ENCODE peak calls at places on chromosomes 4 and X, in eight cellular contexts. X is A549, G is spleen, F is IMR-90, V is transverse colon, R is testis, J is adrenal gland, S is right lobe of liver. W is an unnamed sample.

GRCh38 chr4:56139241-56139827 is 190.6 kb downstream of the CEP135 start:
- DNase-seq in X (no peak), G (no peak), F (no peak), V (no peak), R (no peak), J (no peak), S (no peak), W (no peak)

GRCh38 chr4:87220094-87220831 is at the start of gene KLHL8:
- DNase-seq in X (peak), G (peak), F (peak), V (peak), R (peak), J (peak), S (peak), W (peak)

GRCh38 chr4:113674251-113674650 is 87.3 kb downstream of the CAMK2D start:
- DNase-seq in X (no peak), G (no peak), F (no peak), V (peak), R (no peak), J (peak), S (no peak), W (no peak)

GRCh38 chr4:74632634-74633033 is 161.7 kb downstream of the BTC start:
- DNase-seq in X (peak), G (no peak), F (peak), V (peak), R (peak), J (no peak), S (peak), W (peak)

GRCh38 chr4:113355550-113356371 is 306.3 kb downstream of the ANK2 start:
- DNase-seq in X (no peak), G (peak), F (peak), V (peak), R (no peak), J (peak), S (peak), W (no peak)

GRCh38 chr4:182207806-182208483 is 35.3 kb upstream of the TENM3 start:
- DNase-seq in X (peak), G (no peak), F (peak), V (no peak), R (no peak), J (no peak), S (no peak), W (no peak)

GRCh38 chr4:56215901-56216300 is 171.4 kb downstream of the AASDH start:
- DNase-seq in X (peak), G (no peak), F (peak), V (peak), R (peak), J (peak), S (peak), W (no peak)

GRCh38 chr4:8874896-8875680 is 3.4 kb upstream of the HMX1 start:
- DNase-seq in X (no peak), G (no peak), F (no peak), V (no peak), R (no peak), J (no peak), S (no peak), W (no peak)

GRCh38 chr4:173468314-173468713 is 61.7 kb downstream of the HAND2 start:
- DNase-seq in X (no peak), G (no peak), F (no peak), V (no peak), R (no peak), J (no peak), S (no peak), W (no peak)

GRCh38 chr4:26860922-26861433 is 337 bp downstream of the STIM2 start:
- DNase-seq in X (peak), G (peak), F (peak), V (peak), R (peak), J (peak), S (peak), W (peak)

GRCh38 chrX:1165535-1166196 is 46.8 kb downstream of the CRLF2 start:
- DNase-seq in X (peak), G (peak), F (no peak), V (no peak), R (no peak), J (no peak), S (no peak), W (no peak)

GRCh38 chr4:142363686-142364085 is 482.4 kb downstream of the INPP4B start:
- DNase-seq in X (no peak), G (no peak), F (no peak), V (no peak), R (no peak), J (no peak), S (no peak), W (no peak)

GRCh38 chr4:156576946-156577345 is 394.7 kb downstream of the PDGFC start:
- DNase-seq in X (no peak), G (no peak), F (no peak), V (no peak), R (no peak), J (no peak), S (no peak), W (no peak)

GRCh38 chr4:114057746-114058145 is 78.3 kb upstream of the ARSJ start:
- DNase-seq in X (no peak), G (no peak), F (no peak), V (no peak), R (no peak), J (no peak), S (no peak), W (no peak)

GRCh38 chr4:149910604-149911367 is 95.1 kb upstream of the IQCM start:
- DNase-seq in X (no peak), G (no peak), F (no peak), V (peak), R (no peak), J (no peak), S (no peak), W (no peak)

GRCh38 chrX:118802857-118803256 is 20.8 kb upstream of the ZCCHC12 start:
- DNase-seq in X (no peak), G (no peak), F (peak), V (no peak), R (no peak), J (peak), S (no peak), W (peak)

GRCh38 chr4:54363037-54363436 is 133.9 kb downstream of the PDGFRA start:
- DNase-seq in X (no peak), G (no peak), F (no peak), V (no peak), R (no peak), J (no peak), S (no peak), W (no peak)

GRCh38 chrX:110699109-110699508 is 96.5 kb downstream of the CHRDL1 start:
- DNase-seq in X (no peak), G (no peak), F (no peak), V (no peak), R (no peak), J (no peak), S (no peak), W (no peak)

GRCh38 chr4:138542191-138542771 is 300.1 kb upstream of the SLC7A11 start:
- DNase-seq in X (no peak), G (no peak), F (peak), V (no peak), R (no peak), J (no peak), S (no peak), W (no peak)

GRCh38 chr4:101157415-101158135 is 189.8 kb downstream of the PPP3CA start:
- DNase-seq in X (peak), G (no peak), F (peak), V (no peak), R (no peak), J (no peak), S (no peak), W (no peak)

GRCh38 chr4:147518086-147518485 is 37.2 kb downstream of the EDNRA start:
- DNase-seq in X (no peak), G (no peak), F (no peak), V (no peak), R (no peak), J (no peak), S (no peak), W (no peak)

GRCh38 chr4:87363552-87363951 is 27.4 kb downstream of the HSD17B11 start:
- DNase-seq in X (peak), G (no peak), F (no peak), V (no peak), R (no peak), J (no peak), S (no peak), W (no peak)

GRCh38 chr4:98873059-98873458 is 55.9 kb downstream of the EIF4E start:
- DNase-seq in X (no peak), G (no peak), F (peak), V (no peak), R (no peak), J (no peak), S (no peak), W (no peak)

GRCh38 chr4:818106-818921 is 7.6 kb downstream of the CPLX1 start:
- DNase-seq in X (no peak), G (no peak), F (no peak), V (no peak), R (no peak), J (no peak), S (no peak), W (no peak)

GRCh38 chr4:24118031-24118430 is 228.2 kb upstream of the PPARGC1A start:
- DNase-seq in X (no peak), G (no peak), F (peak), V (no peak), R (no peak), J (no peak), S (no peak), W (no peak)

GRCh38 chrX:19846995-19847790 is 40.2 kb downstream of the SH3KBP1 start:
- DNase-seq in X (peak), G (no peak), F (peak), V (no peak), R (peak), J (peak), S (no peak), W (peak)

GRCh38 chrX:12777670-12778069 is 13.5 kb upstream of the PRPS2 start:
- DNase-seq in X (peak), G (no peak), F (no peak), V (no peak), R (no peak), J (no peak), S (no peak), W (no peak)

GRCh38 chr4:121164291-121164690 is at the start of gene TNIP3:
- DNase-seq in X (no peak), G (no peak), F (peak), V (peak), R (no peak), J (no peak), S (no peak), W (no peak)

GRCh38 chrX:126770179-126770578 is 49.4 kb upstream of the PRR32 start:
- DNase-seq in X (peak), G (no peak), F (no peak), V (no peak), R (peak), J (no peak), S (no peak), W (no peak)

GRCh38 chr4:113784497-113785254 is 23.1 kb upstream of the CAMK2D start:
- DNase-seq in X (peak), G (no peak), F (peak), V (no peak), R (no peak), J (no peak), S (no peak), W (no peak)

GRCh38 chrX:18422325-18422724 is 3.1 kb upstream of the CDKL5 start:
- DNase-seq in X (peak), G (no peak), F (peak), V (no peak), R (no peak), J (no peak), S (no peak), W (no peak)

GRCh38 chrX:28550331-28550872 is 36.8 kb upstream of the IL1RAPL1 start:
- DNase-seq in X (no peak), G (no peak), F (no peak), V (no peak), R (no peak), J (no peak), S (no peak), W (no peak)

GRCh38 chrX:9312922-9313867 is 151.7 kb upstream of the TBL1X start:
- DNase-seq in X (peak), G (peak), F (no peak), V (peak), R (peak), J (peak), S (peak), W (peak)

GRCh38 chr4:42306221-42307109 is 90.8 kb upstream of the SHISA3 start:
- DNase-seq in X (no peak), G (no peak), F (no peak), V (no peak), R (peak), J (no peak), S (no peak), W (no peak)

GRCh38 chrX:42119076-42119475 is 195.7 kb upstream of the CASK start:
- DNase-seq in X (peak), G (no peak), F (peak), V (no peak), R (no peak), J (no peak), S (no peak), W (no peak)

GRCh38 chr4:169333265-169333664 is 62.5 kb upstream of the SH3RF1 start:
- DNase-seq in X (no peak), G (no peak), F (no peak), V (no peak), R (no peak), J (no peak), S (peak), W (no peak)
- TF ChIP-seq POLR2A in X (no peak), G (no peak), F (no peak), V (no peak), R (no peak), J (no peak), S (no peak), W (no peak)

GRCh38 chr4:76457885-76458284 is 22.9 kb downstream of the SHROOM3 start:
- DNase-seq in X (no peak), G (no peak), F (no peak), V (no peak), R (no peak), J (no peak), S (peak), W (no peak)

GRCh38 chr4:76458829-76459228 is 23.8 kb downstream of the SHROOM3 start:
- DNase-seq in X (no peak), G (no peak), F (no peak), V (no peak), R (no peak), J (no peak), S (no peak), W (no peak)

GRCh38 chr4:76458297-76458696 is 23.3 kb downstream of the SHROOM3 start:
- DNase-seq in X (no peak), G (no peak), F (no peak), V (no peak), R (no peak), J (no peak), S (no peak), W (no peak)

GRCh38 chr4:76463568-76463967 is 28.5 kb downstream of the SHROOM3 start:
- DNase-seq in X (no peak), G (no peak), F (no peak), V (no peak), R (no peak), J (no peak), S (no peak), W (no peak)

DNA sequence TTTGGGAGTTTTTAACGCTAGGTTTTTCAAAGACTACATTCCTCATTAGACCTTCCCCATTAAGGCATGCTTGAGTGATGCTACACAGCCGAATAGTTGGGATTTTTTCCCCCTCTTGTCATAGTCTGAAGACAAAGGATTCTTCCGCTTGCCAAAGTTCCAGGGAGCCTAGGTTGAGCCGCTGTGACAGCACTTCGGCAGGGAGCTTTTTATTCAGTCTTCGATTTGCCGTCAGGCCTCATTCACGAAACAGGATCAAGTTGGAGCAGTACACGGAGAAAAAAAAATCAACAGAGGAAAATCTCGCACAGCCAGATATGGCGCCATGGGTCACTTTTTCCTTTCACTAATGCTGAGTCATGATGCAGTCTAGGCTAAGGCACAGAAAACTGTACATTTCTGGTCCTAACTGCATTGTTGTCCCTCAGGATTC is 24.3 kb downstream of the SHROOM3 start:
- DNase-seq in X (peak), G (no peak), F (peak), V (no peak), R (no peak), J (no peak), S (no peak), W (no peak)
- H3K4me3 ChIP-seq in X (no peak), G (no peak), F (no peak), V (no peak), R (no peak), J (no peak), S (no peak), W (no peak)

DNA sequence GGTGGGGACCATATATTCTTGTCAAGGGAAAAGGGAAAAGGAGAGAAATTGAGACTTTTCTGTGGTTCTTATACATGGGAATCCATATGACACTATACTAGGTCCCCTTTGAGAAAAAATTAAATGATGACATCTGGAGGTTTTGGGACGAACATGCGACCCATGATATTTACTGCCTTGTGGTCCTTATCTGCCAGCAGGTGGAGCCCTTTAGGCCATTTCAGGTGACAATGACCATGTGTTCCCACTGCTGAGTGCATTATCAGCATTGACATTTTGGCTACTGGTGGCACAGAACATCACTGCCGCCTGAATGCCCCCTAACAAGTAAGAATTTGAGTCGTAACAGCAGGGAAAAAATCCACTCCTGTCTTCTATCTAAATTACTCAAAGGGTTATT is 843.4 kb downstream of the FSTL5 start:
- DNase-seq in X (peak), G (no peak), F (no peak), V (no peak), R (peak), J (no peak), S (no peak), W (no peak)
- TF ChIP-seq CTCF in X (peak), G (no peak), F (peak), V (no peak), R (no peak), J (peak), S (peak), W (no peak)

GRCh38 chrX:7926501-7926900 is 712 bp downstream of the PNPLA4 start:
- DNase-seq in X (no peak), G (no peak), F (peak), V (no peak), R (no peak), J (no peak), S (no peak), W (no peak)

GRCh38 chrX:7925867-7926472 is 1.2 kb downstream of the PNPLA4 start:
- DNase-seq in X (peak), G (peak), F (peak), V (peak), R (peak), J (peak), S (peak), W (no peak)

GRCh38 chrX:7926914-7927258 is 327 bp downstream of the PNPLA4 start:
- DNase-seq in X (no peak), G (no peak), F (no peak), V (no peak), R (no peak), J (no peak), S (no peak), W (no peak)

GRCh38 chrX:7921750-7922149 is 5.5 kb downstream of the PNPLA4 start:
- DNase-seq in X (no peak), G (no peak), F (no peak), V (no peak), R (no peak), J (no peak), S (no peak), W (no peak)

GRCh38 chrX:7927259-7928167 is at the start of gene PNPLA4:
- DNase-seq in X (peak), G (peak), F (peak), V (peak), R (peak), J (peak), S (peak), W (peak)
- TF ChIP-seq POLR2A in X (peak), G (no peak), F (peak), V (peak), R (no peak), J (no peak), S (peak), W (no peak)

DNA sequence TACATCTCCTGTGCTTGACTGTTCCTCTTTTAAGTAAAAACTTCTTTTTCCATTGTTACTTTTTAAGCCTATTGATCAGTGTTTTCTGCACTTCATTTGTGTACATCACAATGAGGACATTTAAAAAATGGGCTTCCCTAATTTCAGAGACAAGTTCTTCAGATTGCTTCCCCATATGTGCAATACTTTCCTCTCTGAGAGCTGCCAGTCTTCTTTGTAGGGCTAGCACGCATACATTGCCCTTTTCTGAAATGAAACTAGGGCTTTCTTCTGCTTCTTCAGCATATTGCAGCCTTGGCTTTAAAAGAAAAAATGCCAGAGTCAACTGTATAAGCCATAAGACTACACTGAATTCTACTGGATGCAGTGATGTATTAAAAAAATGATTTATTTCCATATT is 37.8 kb downstream of the FAT4 start:
- DNase-seq in X (no peak), G (no peak), F (no peak), V (no peak), R (no peak), J (no peak), S (no peak), W (no peak)
- H3K4me3 ChIP-seq in X (no peak), G (no peak), F (no peak), V (no peak), R (no peak), J (no peak), S (no peak), W (no peak)

DNA sequence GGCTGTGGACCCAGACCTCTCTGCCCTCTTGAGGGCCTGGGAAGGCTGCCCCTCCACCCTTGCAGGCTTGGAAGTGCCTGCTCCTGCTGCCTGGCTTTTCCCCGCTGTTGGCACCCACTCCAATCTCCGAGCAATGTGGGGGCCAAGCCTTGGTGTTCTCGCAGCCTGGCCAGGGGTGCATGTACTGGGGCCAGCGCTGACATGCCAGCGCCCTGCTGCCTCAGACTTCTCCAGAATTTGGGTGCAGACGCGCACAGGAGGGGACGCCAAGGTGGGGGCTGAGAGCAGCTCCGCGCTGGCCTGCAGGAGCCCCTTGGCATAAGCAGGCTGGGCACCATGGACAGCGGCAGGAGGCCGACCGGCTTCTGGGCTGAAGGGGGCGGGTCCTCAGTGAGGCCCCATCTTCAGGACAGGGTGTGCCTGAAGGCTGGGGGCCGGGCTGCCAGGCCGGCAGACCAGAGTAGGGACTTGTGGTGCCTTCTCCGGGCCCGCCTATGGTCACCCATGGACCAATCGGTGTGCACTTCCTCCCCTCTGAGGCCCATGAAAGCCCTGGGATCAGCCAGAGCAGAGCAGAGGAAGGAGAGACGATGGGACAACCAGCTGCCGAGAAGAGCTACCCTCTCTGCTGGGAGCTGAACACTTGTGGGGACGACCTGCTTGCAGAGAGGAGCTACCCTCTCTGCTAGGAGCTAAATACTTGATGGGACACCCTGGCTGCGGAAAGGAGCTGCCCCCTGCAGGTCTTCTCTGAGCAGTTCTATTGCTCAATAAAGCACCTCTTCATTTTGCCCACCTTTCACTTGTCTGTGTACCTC is 118.3 kb downstream of the DNAAF6 start:
- DNase-seq in X (peak), G (peak), F (peak), V (no peak), R (peak), J (peak), S (no peak), W (no peak)
- TF ChIP-seq CTCF in X (peak), G (no peak), F (peak), V (no peak), R (no peak), J (no peak), S (peak), W (no peak)